ENCODE peak calls at places on chromosomes 3 and 15, in nine cellular contexts. Z is neural progenitor cell, T is endothelial cell of umbilical vein, V is small intestine, W is ovary, H is GM23248, D is psoas muscle, Y is esophagus squamous epithelium, C is suprapubic skin. R is an unnamed sample.

GRCh38 chr15:63044645-63045437 is 2.3 kb downstream of the TPM1 start:
- DNase-seq in C (no peak), Z (peak; percentile 94), Y (no peak), D (peak; percentile 66), W (no peak), V (no peak), H (peak; percentile 61), T (peak; percentile 43), R (peak; percentile 41)

GRCh38 chr3:194661374-194661773 is 10.6 kb downstream of the LSG1 start:
- DNase-seq in C (no peak), Z (no peak), D (no peak), T (peak; percentile 88), H (no peak), Y (no peak), W (no peak), V (no peak), R (no peak)

GRCh38 chr15:58369261-58369699 is 62.5 kb upstream of the LIPC start:
- DNase-seq in W (no peak), H (peak; percentile 91), Z (no peak), Y (no peak), D (no peak), V (peak; percentile 43), C (no peak), T (no peak), R (no peak)

GRCh38 chr15:31223478-31224350 is 102.9 kb upstream of the KLF13 start:
- DNase-seq in Y (no peak), W (no peak), Z (no peak), V (no peak), T (peak; percentile 18), C (no peak), D (peak; percentile 63), H (no peak), R (peak; percentile 17)

GRCh38 chr3:32990116-32990515 is 38.7 kb downstream of the CCR4 start:
- DNase-seq in H (no peak), T (no peak), Z (no peak), C (no peak), Y (no peak), D (no peak), V (no peak), W (no peak), R (no peak)

GRCh38 chr15:32861741-32862140 is 143.9 kb downstream of the GREM1 start:
- DNase-seq in T (no peak), Y (no peak), Z (peak; percentile 60), D (peak; percentile 58), C (no peak), H (peak; percentile 88), V (peak; percentile 7), W (peak; percentile 50), R (no peak)

GRCh38 chr15:84608707-84609284 is 8.0 kb downstream of the ZSCAN2 start:
- DNase-seq in D (no peak), W (no peak), C (no peak), H (no peak), T (no peak), Z (no peak), Y (no peak), V (no peak), R (no peak)

GRCh38 chr3:119149484-119149883 is 3.5 kb downstream of the TEX55 start:
- DNase-seq in C (no peak), D (no peak), T (no peak), W (no peak), H (peak; percentile 74), Y (no peak), V (no peak), Z (no peak), R (no peak)

GRCh38 chr3:56025316-56025715 is 443.0 kb downstream of the ERC2 start:
- DNase-seq in Z (no peak), T (peak; percentile 14), H (no peak), W (no peak), Y (no peak), D (no peak), C (no peak), V (no peak), R (no peak)

GRCh38 chr3:174937488-174937887 is 78.4 kb downstream of the NAALADL2 start:
- DNase-seq in H (peak; percentile 88), Y (no peak), V (no peak), D (no peak), Z (no peak), W (no peak), T (no peak), C (no peak), R (no peak)

GRCh38 chr3:107794664-107795443 is 272.1 kb downstream of the BBX start:
- DNase-seq in H (peak; percentile 35), D (no peak), Y (no peak), T (no peak), V (no peak), W (no peak), Z (no peak), C (no peak), R (no peak)

GRCh38 chr15:73366766-73367623 is 1.8 kb downstream of the HCN4 start:
- DNase-seq in D (no peak), V (no peak), T (no peak), Y (no peak), Z (peak; percentile 54), H (no peak), W (no peak), C (no peak), R (peak; percentile 29)

GRCh38 chr3:64329037-64329436 is 103.8 kb upstream of the PRICKLE2 start:
- DNase-seq in V (no peak), H (no peak), Y (no peak), T (no peak), C (no peak), Z (no peak), D (no peak), W (no peak), R (no peak)

GRCh38 chr3:153768559-153769469 is 352.4 kb upstream of the ARHGEF26 start:
- DNase-seq in Y (no peak), D (no peak), T (peak; percentile 57), V (peak; percentile 59), W (no peak), C (peak; percentile 59), H (peak; percentile 70), Z (peak; percentile 66), R (peak; percentile 22)

GRCh38 chr3:150945226-150945625 is 27.3 kb downstream of the CLRN1 start:
- DNase-seq in Z (no peak), V (no peak), D (no peak), C (no peak), T (no peak), W (no peak), Y (no peak), H (peak; percentile 82), R (no peak)

GRCh38 chr3:31364711-31365110 is 168.0 kb upstream of the STT3B start:
- DNase-seq in T (no peak), H (peak; percentile 78), Z (no peak), Y (no peak), D (no peak), W (no peak), C (no peak), V (no peak), R (no peak)

GRCh38 chr3:8625991-8626390 is 18.6 kb downstream of the SSUH2 start:
- DNase-seq in Y (no peak), C (no peak), H (peak; percentile 65), Z (no peak), T (no peak), V (no peak), D (no peak), W (no peak), R (no peak)

GRCh38 chr15:48596415-48596814 is 49.1 kb downstream of the FBN1 start:
- DNase-seq in H (peak; percentile 37), V (no peak), W (no peak), Z (no peak), D (no peak), T (no peak), C (no peak), Y (no peak), R (no peak)

GRCh38 chr15:100627789-100628395 is 25.5 kb downstream of the ASB7 start:
- DNase-seq in T (peak; percentile 92), Z (peak; percentile 67), W (peak; percentile 56), H (peak; percentile 61), Y (no peak), D (no peak), C (no peak), V (peak; percentile 78), R (peak; percentile 44)

DNA sequence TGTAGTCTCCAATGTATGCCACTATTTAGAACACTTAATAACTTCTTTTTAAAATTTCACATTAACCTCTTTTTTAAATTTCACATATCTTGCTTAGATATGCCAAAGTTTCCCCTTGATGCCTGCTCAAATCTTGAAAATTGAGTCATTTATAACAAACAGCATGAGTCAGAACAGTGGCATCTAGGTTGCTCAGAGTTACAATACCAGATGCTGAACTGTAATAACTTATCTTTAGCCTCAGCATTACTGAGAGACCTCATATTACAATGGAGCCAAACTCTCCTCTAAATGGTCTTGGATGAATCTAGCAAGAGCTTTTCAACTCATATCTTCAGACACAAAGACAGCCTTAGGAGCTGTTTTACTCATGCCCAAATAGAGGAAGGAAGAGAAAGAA is 439.3 kb upstream of the ARPP21 start:
- DNase-seq in C (no peak), T (peak; percentile 44), H (no peak), V (no peak), Z (no peak), Y (no peak), W (no peak), D (no peak), R (no peak)
- H3K9me3 ChIP-seq in C (no peaks in the 10 kb centered on the region), T (no peaks in the 10 kb centered on the region), H (no peaks in the 10 kb centered on the region), V (no peaks in the 10 kb centered on the region), Z (no peaks in the 10 kb centered on the region), Y (no peaks in the 10 kb centered on the region), W (no peaks in the 10 kb centered on the region), D (no peaks in the 10 kb centered on the region), R (no peaks in the 10 kb centered on the region)

DNA sequence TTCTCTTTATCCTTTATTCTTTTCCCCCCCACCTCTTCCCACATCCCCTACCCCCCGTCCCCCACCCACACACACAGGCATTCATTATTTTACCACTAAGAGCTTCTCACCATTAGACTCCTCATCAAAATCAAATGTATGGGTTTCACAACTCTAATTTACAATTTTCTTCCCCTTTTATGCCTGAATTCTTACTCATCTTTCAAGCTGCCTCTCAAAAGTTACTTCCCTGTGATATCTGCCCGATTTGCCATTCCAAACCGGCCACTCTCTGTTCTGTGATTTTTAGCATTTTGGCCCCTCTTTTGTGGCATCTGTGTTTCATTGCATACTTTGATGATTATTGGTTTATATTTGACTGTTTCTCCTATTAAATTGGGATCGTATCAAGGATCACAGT is 42.2 kb downstream of the SLC9A9 start:
- DNase-seq in D (no peak), Y (no peak), C (no peak), T (no peak), H (no peak), V (no peak), Z (no peak), W (no peak), R (no peak)
- H3K4me3 ChIP-seq in D (no peak overlapping the region), Y (no peak overlapping the region), C (no peak overlapping the region), T (no peak overlapping the region), H (no peak overlapping the region), V (no peak overlapping the region), Z (no peak overlapping the region), W (no peak overlapping the region), R (no peak overlapping the region)

DNA sequence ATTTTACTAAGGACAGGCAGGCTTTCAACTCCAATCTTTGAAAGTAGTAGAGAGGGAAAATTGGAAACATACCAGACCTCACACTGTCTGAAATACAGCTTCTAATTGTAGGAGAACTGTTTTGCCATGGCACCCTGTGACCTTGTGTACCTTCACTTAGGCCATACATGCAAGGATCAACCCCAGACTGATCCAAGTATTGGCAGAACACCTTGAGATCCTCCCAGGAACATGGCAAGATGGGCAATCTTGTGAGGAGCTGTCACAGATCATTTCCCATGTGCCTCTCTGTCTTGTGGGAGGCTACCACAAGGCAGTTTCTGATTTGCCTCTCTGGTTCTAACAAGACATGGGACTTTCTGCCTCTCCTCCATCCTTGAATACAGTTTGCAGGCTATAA is 53.0 kb upstream of the ARNT2 start:
- DNase-seq in H (no peak), C (no peak), V (no peak), W (no peak), Y (no peak), Z (no peak), T (no peak), D (no peak), R (no peak)
- H3K27me3 ChIP-seq in H (peaks cover 59% of the 10 kb centered on the region), C (peaks cover 3% of the 10 kb centered on the region), V (peaks cover 2% of the 10 kb centered on the region), W (no peaks in the 10 kb centered on the region), Y (peaks cover 6% of the 10 kb centered on the region), Z (peaks cover 10% of the 10 kb centered on the region), T (no peaks in the 10 kb centered on the region), D (no peaks in the 10 kb centered on the region), R (no peaks in the 10 kb centered on the region)

GRCh38 chr15:65298731-65299130 is 2.9 kb downstream of the RNU5A-1 start:
- DNase-seq in T (no peak), C (no peak), Y (no peak), H (no peak), D (no peak), Z (no peak), W (no peak), V (no peak), R (no peak)
- H3K9me3 ChIP-seq in T (no peaks in the 10 kb centered on the region), C (no peaks in the 10 kb centered on the region), Y (no peaks in the 10 kb centered on the region), H (no peaks in the 10 kb centered on the region), D (no peaks in the 10 kb centered on the region), Z (no peaks in the 10 kb centered on the region), W (no peaks in the 10 kb centered on the region), V (no peaks in the 10 kb centered on the region), R (no peaks in the 10 kb centered on the region)